ENCODE peak calls at places on chromosomes 7 and 10, in four cellular contexts. One of them, this sample, is unnamed.

GRCh38 chr10:3482200-3482993 is 302.6 kb downstream of the KLF6 start:
- DNase-seq in endothelial cell: no peak
- DNase-seq in endodermal cell: peak
- DNase-seq in bronchial epithelial cell: peak
- DNase-seq in this sample: peak

GRCh38 chr7:140673063-140673769 is 471 bp downstream of the ADCK2 start:
- DNase-seq in endothelial cell: peak
- DNase-seq in bronchial epithelial cell: peak
- DNase-seq in endodermal cell: peak
- DNase-seq in this sample: peak

GRCh38 chr10:124088944-124089343 is 4.5 kb downstream of the CHST15 start:
- DNase-seq in endodermal cell: no peak
- DNase-seq in bronchial epithelial cell: peak
- DNase-seq in endothelial cell: no peak
- DNase-seq in this sample: no peak

GRCh38 chr10:90470971-90471370 is 386.9 kb downstream of the HTR7 start:
- DNase-seq in endothelial cell: no peak
- DNase-seq in endodermal cell: no peak
- DNase-seq in bronchial epithelial cell: no peak
- DNase-seq in this sample: no peak

GRCh38 chr10:125661942-125662515 is 20.9 kb downstream of the TEX36 start:
- DNase-seq in bronchial epithelial cell: peak
- DNase-seq in endothelial cell: no peak
- DNase-seq in endodermal cell: peak
- DNase-seq in this sample: peak

GRCh38 chr7:65379318-65379717 is 5.7 kb downstream of the ZNF92 start:
- DNase-seq in endothelial cell: no peak
- DNase-seq in endodermal cell: no peak
- DNase-seq in bronchial epithelial cell: peak
- DNase-seq in this sample: no peak

GRCh38 chr7:54846272-54846671 is 87.3 kb upstream of the SEC61G start:
- DNase-seq in endodermal cell: no peak
- DNase-seq in bronchial epithelial cell: peak
- DNase-seq in endothelial cell: no peak
- DNase-seq in this sample: no peak

GRCh38 chr7:268991-269390 is 21.0 kb upstream of the FOXL3 start:
- DNase-seq in endothelial cell: no peak
- DNase-seq in bronchial epithelial cell: no peak
- DNase-seq in endodermal cell: no peak
- DNase-seq in this sample: no peak

GRCh38 chr7:151248191-151249033 is at the start of gene SMARCD3:
- DNase-seq in endothelial cell: peak
- DNase-seq in bronchial epithelial cell: no peak
- DNase-seq in endodermal cell: peak
- DNase-seq in this sample: peak

GRCh38 chr7:64885520-64886240 is 17.4 kb upstream of the ZNF273 start:
- DNase-seq in endothelial cell: no peak
- DNase-seq in endodermal cell: peak
- DNase-seq in bronchial epithelial cell: no peak
- DNase-seq in this sample: no peak

DNA sequence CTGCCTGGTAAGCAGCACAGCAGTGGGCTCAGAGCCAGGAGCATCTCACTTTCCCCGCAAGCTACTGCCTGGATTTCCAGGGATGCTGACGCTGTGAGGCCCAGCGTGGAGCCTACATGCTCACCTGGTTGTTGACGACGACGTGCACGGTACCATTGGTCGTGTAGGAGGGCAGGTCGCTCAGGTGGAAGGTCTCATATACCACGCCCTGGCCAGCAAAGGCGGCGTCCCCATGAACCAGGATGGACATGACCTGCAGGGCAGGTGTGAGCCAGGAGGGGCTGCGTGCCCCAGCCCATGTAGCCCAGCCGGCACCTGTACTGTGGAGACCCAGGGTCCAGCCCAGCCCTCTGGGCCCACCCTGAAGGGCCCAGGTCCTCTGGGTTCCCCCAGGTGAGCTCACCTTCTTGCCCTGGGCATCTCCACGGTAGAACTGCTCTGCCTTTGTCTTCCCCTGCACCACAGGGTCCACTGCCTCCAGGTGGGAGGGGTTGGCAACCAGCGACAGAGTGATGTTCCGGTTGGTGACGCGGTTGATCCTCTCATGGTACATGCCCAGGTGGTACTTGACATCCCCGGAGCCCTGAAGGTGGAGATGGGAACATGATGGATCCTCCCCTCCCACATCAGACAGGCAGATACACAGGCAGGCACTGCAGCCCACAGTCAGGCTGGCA is 15.4 kb downstream of the OGDHL start:
- DNase-seq in bronchial epithelial cell: no peak
- DNase-seq in endothelial cell: no peak
- DNase-seq in endodermal cell: no peak
- DNase-seq in this sample: no peak
- TF ChIP-seq CTCF in bronchial epithelial cell: no peak
- TF ChIP-seq CTCF in endothelial cell: no peak
- TF ChIP-seq CTCF in endodermal cell: no peak
- TF ChIP-seq CTCF in this sample: no peak

GRCh38 chr7:142338633-142339501 is 81.0 kb upstream of the PRSS58 start:
- DNase-seq in endodermal cell: peak
- DNase-seq in endothelial cell: peak
- DNase-seq in bronchial epithelial cell: peak
- DNase-seq in this sample: peak
- TF ChIP-seq CTCF in endodermal cell: peak
- TF ChIP-seq CTCF in endothelial cell: peak
- TF ChIP-seq CTCF in bronchial epithelial cell: peak
- TF ChIP-seq CTCF in this sample: peak

DNA sequence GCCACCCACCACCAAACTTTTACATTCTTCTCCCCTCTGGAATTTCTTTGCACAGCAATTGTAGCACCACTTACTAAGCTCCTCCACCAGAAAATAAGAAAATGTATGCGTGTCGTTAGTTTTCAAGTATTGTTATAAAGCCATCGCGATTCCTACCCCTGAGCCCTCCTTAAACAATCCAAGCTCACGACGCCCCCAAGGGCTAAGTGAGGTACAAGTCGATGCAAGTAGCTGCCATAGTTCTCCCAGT is 1.3 kb downstream of the FRAT2 start:
- DNase-seq in endothelial cell: no peak
- DNase-seq in bronchial epithelial cell: no peak
- DNase-seq in endodermal cell: peak
- DNase-seq in this sample: peak
- TF ChIP-seq CTCF in endothelial cell: no peak
- TF ChIP-seq CTCF in bronchial epithelial cell: no peak
- TF ChIP-seq CTCF in endodermal cell: peak
- TF ChIP-seq CTCF in this sample: no peak

GRCh38 chr7:50273870-50274269 is 30.6 kb upstream of the IKZF1 start:
- DNase-seq in endothelial cell: no peak
- DNase-seq in bronchial epithelial cell: no peak
- DNase-seq in endodermal cell: no peak
- DNase-seq in this sample: no peak

GRCh38 chr7:50274361-50274760 is 30.2 kb upstream of the IKZF1 start:
- DNase-seq in endothelial cell: no peak
- DNase-seq in bronchial epithelial cell: no peak
- DNase-seq in endodermal cell: no peak
- DNase-seq in this sample: no peak

GRCh38 chr7:50276446-50276845 is 28.1 kb upstream of the IKZF1 start:
- DNase-seq in endothelial cell: no peak
- DNase-seq in bronchial epithelial cell: no peak
- DNase-seq in endodermal cell: no peak
- DNase-seq in this sample: no peak

GRCh38 chr7:50273301-50273700 is 31.2 kb upstream of the IKZF1 start:
- DNase-seq in bronchial epithelial cell: no peak
- DNase-seq in endothelial cell: no peak
- DNase-seq in endodermal cell: no peak
- DNase-seq in this sample: no peak

DNA sequence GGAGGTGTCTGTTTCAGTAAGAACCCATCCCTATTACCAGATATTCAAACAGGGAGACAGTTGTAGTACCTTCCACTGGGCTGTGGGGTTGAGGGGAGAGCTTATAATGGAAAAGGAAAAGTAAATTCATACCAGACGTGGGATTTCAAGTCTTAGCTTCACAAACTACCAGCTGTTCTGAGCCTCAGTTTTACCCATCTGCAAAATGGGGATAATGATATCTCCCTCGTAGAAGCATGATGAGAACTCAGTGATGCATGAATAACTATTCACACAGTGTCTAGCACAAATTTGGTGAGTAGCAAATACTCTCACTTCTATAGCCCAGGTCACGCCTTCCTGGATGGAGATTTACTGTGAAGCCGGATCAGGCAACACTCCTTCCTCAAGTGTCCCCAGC is 29.1 kb upstream of the IKZF1 start:
- DNase-seq in endothelial cell: no peak
- DNase-seq in endodermal cell: no peak
- DNase-seq in bronchial epithelial cell: no peak
- DNase-seq in this sample: no peak
- TF ChIP-seq CTCF in endothelial cell: no peak
- TF ChIP-seq CTCF in endodermal cell: no peak
- TF ChIP-seq CTCF in bronchial epithelial cell: no peak
- TF ChIP-seq CTCF in this sample: no peak

DNA sequence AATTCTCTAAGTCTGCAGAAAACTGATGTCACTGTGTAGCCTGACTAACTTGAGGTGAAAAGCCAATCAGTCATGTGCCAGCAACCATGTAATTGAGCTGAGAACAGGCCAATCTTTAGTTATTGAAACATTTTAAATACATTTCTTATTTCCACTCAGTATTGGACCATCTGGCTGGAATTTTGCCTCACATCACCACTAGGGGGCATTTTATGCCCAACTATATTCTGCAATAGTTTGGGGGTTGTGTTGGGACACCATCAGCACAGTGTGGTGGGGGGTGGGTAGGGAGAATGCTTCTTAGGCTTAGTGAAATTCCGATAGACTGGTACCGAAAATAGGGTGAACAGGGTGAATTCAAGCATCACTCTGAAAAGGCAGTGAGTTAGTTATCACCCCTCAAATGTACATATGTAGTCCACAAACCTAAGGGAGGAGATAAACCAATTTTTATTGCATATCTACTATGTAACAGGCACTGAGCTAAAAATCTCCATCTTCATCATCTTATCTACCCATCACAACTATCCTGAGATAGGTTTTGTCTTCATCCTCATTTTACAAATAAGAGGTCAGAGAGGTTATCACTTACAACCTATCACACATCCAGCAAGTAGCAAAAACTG is 17.8 kb downstream of the NPSR1 start:
- DNase-seq in endodermal cell: peak
- DNase-seq in bronchial epithelial cell: peak
- DNase-seq in endothelial cell: peak
- DNase-seq in this sample: peak
- TF ChIP-seq CTCF in endodermal cell: peak
- TF ChIP-seq CTCF in bronchial epithelial cell: peak
- TF ChIP-seq CTCF in endothelial cell: peak
- TF ChIP-seq CTCF in this sample: peak

GRCh38 chr7:93461350-93461749 is 113.2 kb downstream of the CALCR start:
- DNase-seq in endothelial cell: no peak
- DNase-seq in endodermal cell: no peak
- DNase-seq in bronchial epithelial cell: peak
- DNase-seq in this sample: peak
- TF ChIP-seq CTCF in endothelial cell: no peak
- TF ChIP-seq CTCF in endodermal cell: peak
- TF ChIP-seq CTCF in bronchial epithelial cell: no peak
- TF ChIP-seq CTCF in this sample: peak